ENCODE peak calls at places on chromosomes 12 and 14, in ten cellular contexts. One of them, this sample, is unnamed.

GRCh38 chr12:109697877-109698468 is 15.7 kb upstream of the FAM222A start:
- DNase-seq in amygdala: no peak
- DNase-seq in LoVo: no peak
- DNase-seq in choroid plexus epithelial cell: no peak
- DNase-seq in RWPE1: no peak
- DNase-seq in Caki2: no peak
- DNase-seq in AG10803: no peak
- DNase-seq in astrocyte of the spinal cord: no peak
- DNase-seq in fibroblast of lung: no peak
- DNase-seq in NCI-H1105 treated with DMSO at 0.1 percent for 48 hours: no peak
- DNase-seq in this sample: no peak

GRCh38 chr14:101564819-101565698 is 3.8 kb downstream of the DIO3 start:
- DNase-seq in RWPE1: no peak
- DNase-seq in LoVo: no peak
- DNase-seq in amygdala: no peak
- DNase-seq in AG10803: no peak
- DNase-seq in choroid plexus epithelial cell: no peak
- DNase-seq in Caki2: no peak
- DNase-seq in astrocyte of the spinal cord: no peak
- DNase-seq in fibroblast of lung: no peak
- DNase-seq in NCI-H1105 treated with DMSO at 0.1 percent for 48 hours: no peak
- DNase-seq in this sample: no peak

GRCh38 chr14:75279739-75280447 is 1.3 kb downstream of the FOS start:
- DNase-seq in amygdala: no peak
- DNase-seq in fibroblast of lung: peak; percentile 27
- DNase-seq in RWPE1: no peak
- DNase-seq in Caki2: no peak
- DNase-seq in LoVo: no peak
- DNase-seq in choroid plexus epithelial cell: peak; percentile 41
- DNase-seq in astrocyte of the spinal cord: peak; percentile 34
- DNase-seq in AG10803: peak; percentile 47
- DNase-seq in NCI-H1105 treated with DMSO at 0.1 percent for 48 hours: no peak
- DNase-seq in this sample: peak; percentile 35

GRCh38 chr14:35940291-35940690 is 114.2 kb downstream of the BRMS1L start:
- DNase-seq in AG10803: no peak
- DNase-seq in astrocyte of the spinal cord: no peak
- DNase-seq in choroid plexus epithelial cell: no peak
- DNase-seq in LoVo: no peak
- DNase-seq in Caki2: no peak
- DNase-seq in NCI-H1105 treated with DMSO at 0.1 percent for 48 hours: peak; percentile 45
- DNase-seq in RWPE1: no peak
- DNase-seq in fibroblast of lung: no peak
- DNase-seq in amygdala: no peak
- DNase-seq in this sample: no peak

GRCh38 chr14:69712637-69713088 is 54.3 kb upstream of the SRSF5 start:
- DNase-seq in choroid plexus epithelial cell: no peak
- DNase-seq in AG10803: no peak
- DNase-seq in amygdala: no peak
- DNase-seq in Caki2: no peak
- DNase-seq in LoVo: no peak
- DNase-seq in astrocyte of the spinal cord: no peak
- DNase-seq in NCI-H1105 treated with DMSO at 0.1 percent for 48 hours: peak; percentile 85
- DNase-seq in fibroblast of lung: no peak
- DNase-seq in RWPE1: peak; percentile 31
- DNase-seq in this sample: no peak

GRCh38 chr12:50734409-50735263 is 29.3 kb upstream of the ATF1 start:
- DNase-seq in Caki2: peak; percentile 39
- DNase-seq in astrocyte of the spinal cord: peak; percentile 19
- DNase-seq in LoVo: no peak
- DNase-seq in amygdala: peak; percentile 1
- DNase-seq in choroid plexus epithelial cell: peak; percentile 59
- DNase-seq in AG10803: peak; percentile 22
- DNase-seq in RWPE1: peak; percentile 26
- DNase-seq in fibroblast of lung: peak; percentile 10
- DNase-seq in NCI-H1105 treated with DMSO at 0.1 percent for 48 hours: no peak
- DNase-seq in this sample: peak; percentile 5

GRCh38 chr14:79246200-79246599 is 965.1 kb downstream of the DIO2 start:
- DNase-seq in Caki2: no peak
- DNase-seq in amygdala: no peak
- DNase-seq in fibroblast of lung: peak; percentile 3
- DNase-seq in astrocyte of the spinal cord: no peak
- DNase-seq in LoVo: no peak
- DNase-seq in AG10803: no peak
- DNase-seq in RWPE1: no peak
- DNase-seq in choroid plexus epithelial cell: no peak
- DNase-seq in NCI-H1105 treated with DMSO at 0.1 percent for 48 hours: no peak
- DNase-seq in this sample: no peak

GRCh38 chr12:661720-662486 is 1.3 kb downstream of the NINJ2 start:
- DNase-seq in NCI-H1105 treated with DMSO at 0.1 percent for 48 hours: no peak
- DNase-seq in astrocyte of the spinal cord: no peak
- DNase-seq in Caki2: no peak
- DNase-seq in choroid plexus epithelial cell: no peak
- DNase-seq in LoVo: no peak
- DNase-seq in RWPE1: no peak
- DNase-seq in amygdala: no peak
- DNase-seq in fibroblast of lung: no peak
- DNase-seq in AG10803: no peak
- DNase-seq in this sample: no peak

GRCh38 chr12:66767454-66768002 is 88.7 kb upstream of the GRIP1 start:
- DNase-seq in astrocyte of the spinal cord: no peak
- DNase-seq in fibroblast of lung: no peak
- DNase-seq in AG10803: no peak
- DNase-seq in amygdala: no peak
- DNase-seq in choroid plexus epithelial cell: no peak
- DNase-seq in RWPE1: no peak
- DNase-seq in LoVo: no peak
- DNase-seq in NCI-H1105 treated with DMSO at 0.1 percent for 48 hours: no peak
- DNase-seq in Caki2: no peak
- DNase-seq in this sample: no peak

GRCh38 chr12:83102499-83102898 is 415.8 kb downstream of the TMTC2 start:
- DNase-seq in Caki2: no peak
- DNase-seq in NCI-H1105 treated with DMSO at 0.1 percent for 48 hours: no peak
- DNase-seq in amygdala: no peak
- DNase-seq in RWPE1: no peak
- DNase-seq in astrocyte of the spinal cord: peak; percentile 30
- DNase-seq in LoVo: no peak
- DNase-seq in fibroblast of lung: peak; percentile 55
- DNase-seq in AG10803: no peak
- DNase-seq in choroid plexus epithelial cell: peak; percentile 71
- DNase-seq in this sample: no peak

GRCh38 chr12:130186631-130187269 is 24.5 kb downstream of the FZD10 start:
- DNase-seq in RWPE1: peak; percentile 88
- DNase-seq in astrocyte of the spinal cord: no peak
- DNase-seq in NCI-H1105 treated with DMSO at 0.1 percent for 48 hours: no peak
- DNase-seq in amygdala: no peak
- DNase-seq in AG10803: no peak
- DNase-seq in Caki2: peak; percentile 80
- DNase-seq in LoVo: peak; percentile 68
- DNase-seq in choroid plexus epithelial cell: no peak
- DNase-seq in fibroblast of lung: peak; percentile 2
- DNase-seq in this sample: no peak

GRCh38 chr14:98189077-98189476 is 1082.9 kb downstream of the BCL11B start:
- DNase-seq in NCI-H1105 treated with DMSO at 0.1 percent for 48 hours: no peak
- DNase-seq in Caki2: no peak
- DNase-seq in RWPE1: no peak
- DNase-seq in AG10803: no peak
- DNase-seq in fibroblast of lung: no peak
- DNase-seq in LoVo: no peak
- DNase-seq in choroid plexus epithelial cell: no peak
- DNase-seq in astrocyte of the spinal cord: no peak
- DNase-seq in amygdala: no peak
- DNase-seq in this sample: no peak